ENCODE peak calls at places on chromosomes 13 and 19, in five cellular contexts. E, A, R, M and S are unnamed samples.
A peak's percentile ranks its signal among the peaks of the same experiment; 100 is the strongest.

GRCh38 chr13:75178436-75178835 is 303.5 kb downstream of the TBC1D4 start:
- DNase-seq in E (no peak), A (no peak), R (no peak), M (no peak), S (no peak)

GRCh38 chr19:55692681-55693081 is 17.7 kb downstream of the EPN1 start:
- DNase-seq in E (no peak), A (no peak), R (no peak), M (no peak), S (no peak)

GRCh38 chr13:30020726-30021312 is 170.4 kb upstream of the UBL3 start:
- DNase-seq in E (no peak), A (no peak), R (no peak), M (no peak), S (no peak)

GRCh38 chr13:75929074-75929473 is 292.9 kb downstream of the LMO7 start:
- DNase-seq in E (no peak), A (no peak), R (no peak), M (no peak), S (no peak)

GRCh38 chr19:50906217-50906616 is 5.0 kb downstream of the KLK4 start:
- DNase-seq in E (peak; percentile 47), A (no peak), R (no peak), M (no peak), S (no peak)

GRCh38 chr19:32858155-32858554 is 11.4 kb downstream of the SLC7A9 start:
- DNase-seq in E (no peak), A (no peak), R (no peak), M (no peak), S (no peak)

GRCh38 chr13:110376120-110376519 is 69.0 kb downstream of the COL4A2 start:
- DNase-seq in E (no peak), A (no peak), R (no peak), M (no peak), S (no peak)

GRCh38 chr19:38284422-38284821 is 19.6 kb upstream of the C19orf33 start:
- DNase-seq in E (peak; percentile 87), A (no peak), R (no peak), M (peak; percentile 58), S (peak; percentile 57)

GRCh38 chr13:77737583-77738200 is 40.2 kb downstream of the SLAIN1 start:
- DNase-seq in E (no peak), A (no peak), R (no peak), M (no peak), S (no peak)

GRCh38 chr13:31722684-31723083 is 16.6 kb upstream of the RXFP2 start:
- DNase-seq in E (no peak), A (no peak), R (no peak), M (no peak), S (no peak)

GRCh38 chr19:16569609-16570320 is 2.5 kb downstream of the SLC35E1 start:
- DNase-seq in E (no peak), A (no peak), R (no peak), M (no peak), S (no peak)

GRCh38 chr13:103539265-103539664 is 473.0 kb upstream of the SLC10A2 start:
- DNase-seq in E (no peak), A (no peak), R (no peak), M (peak; percentile 37), S (peak; percentile 21)

GRCh38 chr19:19384486-19384885 is 21.0 kb upstream of the GATAD2A start:
- DNase-seq in E (no peak), A (no peak), R (no peak), M (no peak), S (no peak)

GRCh38 chr13:41668130-41668757 is 210.9 kb downstream of the RGCC start:
- DNase-seq in E (peak; percentile 92), A (peak; percentile 89), R (peak; percentile 21), M (peak; percentile 98), S (peak; percentile 95)

GRCh38 chr13:28478127-28478526 is 16.8 kb downstream of the FLT1 start:
- DNase-seq in E (no peak), A (no peak), R (no peak), M (no peak), S (no peak)

GRCh38 chr13:113917096-113917495 is 53.2 kb upstream of the GAS6 start:
- DNase-seq in E (no peak), A (no peak), R (no peak), M (no peak), S (no peak)

GRCh38 chr13:79631260-79631659 is 150.3 kb downstream of the NDFIP2 start:
- DNase-seq in E (no peak), A (peak; percentile 69), R (no peak), M (peak; percentile 9), S (no peak)

GRCh38 chr19:10927691-10928562 is 512 bp downstream of the YIPF2 start:
- DNase-seq in E (peak; percentile 39), A (no peak), R (no peak), M (no peak), S (no peak)

GRCh38 chr13:112785419-112785856 is 95.6 kb downstream of the ATP11A start:
- DNase-seq in E (no peak), A (no peak), R (no peak), M (no peak), S (no peak)

GRCh38 chr19:5540208-5540607 is 27.5 kb downstream of the TINCR start:
- DNase-seq in E (no peak), A (no peak), R (no peak), M (no peak), S (no peak)

GRCh38 chr19:39110263-39110967 is 15.2 kb upstream of the PAK4 start:
- DNase-seq in E (peak; percentile 59), A (no peak), R (peak; percentile 54), M (peak; percentile 52), S (peak; percentile 52)

GRCh38 chr19:13913352-13913751 is 7.4 kb downstream of the CC2D1A start:
- DNase-seq in E (no peak), A (no peak), R (no peak), M (no peak), S (no peak)

GRCh38 chr13:93413972-93414717 is 187.5 kb downstream of the GPC6 start:
- DNase-seq in E (peak; percentile 19), A (no peak), R (no peak), M (no peak), S (no peak)

GRCh38 chr19:51407631-51408131 is 9.8 kb downstream of the SIGLEC10 start:
- DNase-seq in E (peak; percentile 83), A (no peak), R (peak; percentile 16), M (peak; percentile 64), S (peak; percentile 53)

GRCh38 chr13:19088416-19088815 is 93.2 kb downstream of the TUBA3C start:
- DNase-seq in E (no peak), A (no peak), R (no peak), M (no peak), S (no peak)

GRCh38 chr13:108226184-108226583 is 8.0 kb downstream of the ABHD13 start:
- DNase-seq in E (no peak), A (no peak), R (no peak), M (no peak), S (no peak)

GRCh38 chr13:102392810-102393209 is 9.0 kb downstream of the FGF14 start:
- DNase-seq in E (no peak), A (no peak), R (no peak), M (no peak), S (no peak)

GRCh38 chr19:38557205-38557799 is 60.5 kb downstream of the MAP4K1 start:
- DNase-seq in E (peak; percentile 82), A (no peak), R (no peak), M (no peak), S (no peak)

GRCh38 chr19:35105411-35106290 is 10.0 kb upstream of the FXYD3 start:
- DNase-seq in E (no peak), A (no peak), R (no peak), M (no peak), S (no peak)

GRCh38 chr19:5154799-5155426 is 185.7 kb downstream of the PTPRS start:
- DNase-seq in E (no peak), A (no peak), R (no peak), M (no peak), S (no peak)

GRCh38 chr19:29303035-29303706 is 90.2 kb upstream of the UQCRFS1 start:
- DNase-seq in E (no peak), A (no peak), R (no peak), M (no peak), S (no peak)

GRCh38 chr13:79986890-79987289 is 354.0 kb downstream of the SPRY2 start:
- DNase-seq in E (no peak), A (no peak), R (no peak), M (no peak), S (no peak)

GRCh38 chr19:35618857-35619256 is 6.3 kb downstream of the HAUS5 start:
- DNase-seq in E (no peak), A (no peak), R (no peak), M (no peak), S (no peak)

GRCh38 chr13:41452462-41452861 is 4.9 kb upstream of the RGCC start:
- DNase-seq in E (peak; percentile 24), A (no peak), R (no peak), M (no peak), S (no peak)

GRCh38 chr13:113848431-113849260 is 15.2 kb downstream of the GAS6 start:
- DNase-seq in E (no peak), A (no peak), R (no peak), M (no peak), S (no peak)

GRCh38 chr19:17590780-17591688 is 35.6 kb downstream of the COLGALT1 start:
- DNase-seq in E (no peak), A (no peak), R (no peak), M (no peak), S (no peak)

GRCh38 chr19:21322528-21322927 is 6.7 kb downstream of the ZNF708 start:
- DNase-seq in E (no peak), A (no peak), R (no peak), M (peak; percentile 94), S (peak; percentile 88)

GRCh38 chr13:52348081-52348480 is 57.9 kb downstream of the THSD1 start:
- DNase-seq in E (no peak), A (peak; percentile 71), R (no peak), M (no peak), S (no peak)

GRCh38 chr13:33322965-33323668 is 37.6 kb upstream of the STARD13 start:
- DNase-seq in E (no peak), A (no peak), R (no peak), M (no peak), S (no peak)

GRCh38 chr13:102374233-102374632 is 27.6 kb downstream of the FGF14 start:
- DNase-seq in E (no peak), A (no peak), R (no peak), M (no peak), S (no peak)